ENCODE peak calls at places on chromosomes 13 and 19, in ten cellular contexts. One of them, this sample, is unnamed.

GRCh38 chr19:30224689-30225606 is 147.2 kb upstream of the ZNF536 start:
- DNase-seq in neural progenitor cell: peak
- DNase-seq in tibial nerve: no peak
- DNase-seq in upper lobe of right lung: no peak
- DNase-seq in right lobe of liver: no peak
- DNase-seq in dorsolateral prefrontal cortex: no peak
- DNase-seq in cardiac fibroblast: no peak
- DNase-seq in fibroblast of lung: no peak
- DNase-seq in sigmoid colon: peak
- DNase-seq in RWPE1: no peak
- DNase-seq in this sample: no peak

GRCh38 chr13:30713133-30713532 is 22.2 kb upstream of the ALOX5AP start:
- DNase-seq in neural progenitor cell: no peak
- DNase-seq in tibial nerve: no peak
- DNase-seq in upper lobe of right lung: no peak
- DNase-seq in right lobe of liver: no peak
- DNase-seq in dorsolateral prefrontal cortex: no peak
- DNase-seq in cardiac fibroblast: peak
- DNase-seq in fibroblast of lung: no peak
- DNase-seq in sigmoid colon: no peak
- DNase-seq in RWPE1: no peak
- DNase-seq in this sample: no peak

GRCh38 chr13:42377640-42378382 is 105.9 kb downstream of the AKAP11 start:
- DNase-seq in neural progenitor cell: no peak
- DNase-seq in tibial nerve: no peak
- DNase-seq in upper lobe of right lung: no peak
- DNase-seq in right lobe of liver: no peak
- DNase-seq in dorsolateral prefrontal cortex: no peak
- DNase-seq in cardiac fibroblast: no peak
- DNase-seq in fibroblast of lung: no peak
- DNase-seq in sigmoid colon: no peak
- DNase-seq in RWPE1: no peak
- DNase-seq in this sample: no peak

GRCh38 chr13:98174321-98174720 is 2.7 kb downstream of the RNF113B start:
- DNase-seq in neural progenitor cell: no peak
- DNase-seq in tibial nerve: no peak
- DNase-seq in upper lobe of right lung: no peak
- DNase-seq in right lobe of liver: no peak
- DNase-seq in dorsolateral prefrontal cortex: no peak
- DNase-seq in cardiac fibroblast: no peak
- DNase-seq in fibroblast of lung: peak
- DNase-seq in sigmoid colon: no peak
- DNase-seq in RWPE1: no peak
- DNase-seq in this sample: no peak

GRCh38 chr19:52336976-52337375 is 933 bp downstream of the ZNF610 start:
- DNase-seq in neural progenitor cell: peak
- DNase-seq in tibial nerve: no peak
- DNase-seq in upper lobe of right lung: no peak
- DNase-seq in right lobe of liver: no peak
- DNase-seq in dorsolateral prefrontal cortex: no peak
- DNase-seq in cardiac fibroblast: peak
- DNase-seq in fibroblast of lung: peak
- DNase-seq in sigmoid colon: no peak
- DNase-seq in RWPE1: no peak
- DNase-seq in this sample: no peak

GRCh38 chr19:510606-511100 is 3.4 kb downstream of the TPGS1 start:
- DNase-seq in neural progenitor cell: peak
- DNase-seq in tibial nerve: no peak
- DNase-seq in upper lobe of right lung: peak
- DNase-seq in right lobe of liver: peak
- DNase-seq in dorsolateral prefrontal cortex: peak
- DNase-seq in cardiac fibroblast: peak
- DNase-seq in fibroblast of lung: peak
- DNase-seq in sigmoid colon: peak
- DNase-seq in RWPE1: no peak
- DNase-seq in this sample: peak

GRCh38 chr13:110162053-110162452 is 144.9 kb downstream of the COL4A1 start:
- DNase-seq in neural progenitor cell: no peak
- DNase-seq in tibial nerve: no peak
- DNase-seq in upper lobe of right lung: no peak
- DNase-seq in right lobe of liver: no peak
- DNase-seq in dorsolateral prefrontal cortex: no peak
- DNase-seq in cardiac fibroblast: no peak
- DNase-seq in fibroblast of lung: no peak
- DNase-seq in sigmoid colon: no peak
- DNase-seq in RWPE1: no peak
- DNase-seq in this sample: no peak

GRCh38 chr13:57874530-57874929 is 243.0 kb downstream of the PCDH17 start:
- DNase-seq in neural progenitor cell: no peak
- DNase-seq in tibial nerve: no peak
- DNase-seq in upper lobe of right lung: no peak
- DNase-seq in right lobe of liver: no peak
- DNase-seq in dorsolateral prefrontal cortex: no peak
- DNase-seq in cardiac fibroblast: no peak
- DNase-seq in fibroblast of lung: peak
- DNase-seq in sigmoid colon: no peak
- DNase-seq in RWPE1: no peak
- DNase-seq in this sample: no peak

GRCh38 chr19:49210108-49210900 is 52.7 kb downstream of the TRPM4 start:
- DNase-seq in neural progenitor cell: peak
- DNase-seq in tibial nerve: peak
- DNase-seq in upper lobe of right lung: peak
- DNase-seq in right lobe of liver: peak
- DNase-seq in dorsolateral prefrontal cortex: no peak
- DNase-seq in cardiac fibroblast: peak
- DNase-seq in fibroblast of lung: no peak
- DNase-seq in sigmoid colon: peak
- DNase-seq in RWPE1: peak
- DNase-seq in this sample: peak

GRCh38 chr13:71912524-71912923 is 45.5 kb upstream of the DACH1 start:
- DNase-seq in neural progenitor cell: no peak
- DNase-seq in tibial nerve: no peak
- DNase-seq in upper lobe of right lung: no peak
- DNase-seq in right lobe of liver: no peak
- DNase-seq in dorsolateral prefrontal cortex: no peak
- DNase-seq in cardiac fibroblast: peak
- DNase-seq in fibroblast of lung: peak
- DNase-seq in sigmoid colon: no peak
- DNase-seq in RWPE1: no peak
- DNase-seq in this sample: no peak

GRCh38 chr13:44312898-44313551 is 60.6 kb upstream of the SERP2 start:
- DNase-seq in neural progenitor cell: no peak
- DNase-seq in tibial nerve: no peak
- DNase-seq in upper lobe of right lung: no peak
- DNase-seq in right lobe of liver: no peak
- DNase-seq in dorsolateral prefrontal cortex: no peak
- DNase-seq in cardiac fibroblast: peak
- DNase-seq in fibroblast of lung: peak
- DNase-seq in sigmoid colon: no peak
- DNase-seq in RWPE1: peak
- DNase-seq in this sample: no peak

GRCh38 chr13:33351324-33351723 is 65.8 kb upstream of the STARD13 start:
- DNase-seq in neural progenitor cell: no peak
- DNase-seq in tibial nerve: no peak
- DNase-seq in upper lobe of right lung: no peak
- DNase-seq in right lobe of liver: no peak
- DNase-seq in dorsolateral prefrontal cortex: no peak
- DNase-seq in cardiac fibroblast: peak
- DNase-seq in fibroblast of lung: peak
- DNase-seq in sigmoid colon: no peak
- DNase-seq in RWPE1: no peak
- DNase-seq in this sample: no peak

GRCh38 chr19:57886046-57886445 is 2.8 kb downstream of the ZNF814 start:
- DNase-seq in neural progenitor cell: no peak
- DNase-seq in tibial nerve: no peak
- DNase-seq in upper lobe of right lung: no peak
- DNase-seq in right lobe of liver: no peak
- DNase-seq in dorsolateral prefrontal cortex: no peak
- DNase-seq in cardiac fibroblast: no peak
- DNase-seq in fibroblast of lung: no peak
- DNase-seq in sigmoid colon: no peak
- DNase-seq in RWPE1: no peak
- DNase-seq in this sample: no peak

GRCh38 chr19:57888107-57888493 is 737 bp downstream of the ZNF814 start:
- DNase-seq in neural progenitor cell: no peak
- DNase-seq in tibial nerve: no peak
- DNase-seq in upper lobe of right lung: no peak
- DNase-seq in right lobe of liver: no peak
- DNase-seq in dorsolateral prefrontal cortex: no peak
- DNase-seq in cardiac fibroblast: peak
- DNase-seq in fibroblast of lung: no peak
- DNase-seq in sigmoid colon: no peak
- DNase-seq in RWPE1: no peak
- DNase-seq in this sample: no peak

GRCh38 chr19:57887195-57887941 is 1.5 kb downstream of the ZNF814 start:
- DNase-seq in neural progenitor cell: peak
- DNase-seq in tibial nerve: no peak
- DNase-seq in upper lobe of right lung: no peak
- DNase-seq in right lobe of liver: no peak
- DNase-seq in dorsolateral prefrontal cortex: no peak
- DNase-seq in cardiac fibroblast: peak
- DNase-seq in fibroblast of lung: peak
- DNase-seq in sigmoid colon: no peak
- DNase-seq in RWPE1: no peak
- DNase-seq in this sample: no peak

GRCh38 chr19:57888494-57889231 is at the start of gene ZNF814:
- DNase-seq in neural progenitor cell: peak
- DNase-seq in tibial nerve: peak
- DNase-seq in upper lobe of right lung: peak
- DNase-seq in right lobe of liver: peak
- DNase-seq in dorsolateral prefrontal cortex: peak
- DNase-seq in cardiac fibroblast: peak
- DNase-seq in fibroblast of lung: peak
- DNase-seq in sigmoid colon: peak
- DNase-seq in RWPE1: peak
- DNase-seq in this sample: peak
- TF ChIP-seq CTCF in neural progenitor cell: peak
- TF ChIP-seq CTCF in tibial nerve: no peak
- TF ChIP-seq CTCF in upper lobe of right lung: peak
- TF ChIP-seq CTCF in right lobe of liver: peak
- TF ChIP-seq CTCF in dorsolateral prefrontal cortex: peak
- TF ChIP-seq CTCF in cardiac fibroblast: no peak
- TF ChIP-seq CTCF in fibroblast of lung: peak
- TF ChIP-seq CTCF in sigmoid colon: peak
- TF ChIP-seq CTCF in RWPE1: no peak
- TF ChIP-seq CTCF in this sample: peak

GRCh38 chr13:20294497-20294896 is 62.4 kb upstream of the GJB6 start:
- DNase-seq in neural progenitor cell: peak
- DNase-seq in tibial nerve: no peak
- DNase-seq in upper lobe of right lung: no peak
- DNase-seq in right lobe of liver: no peak
- DNase-seq in dorsolateral prefrontal cortex: no peak
- DNase-seq in cardiac fibroblast: no peak
- DNase-seq in fibroblast of lung: no peak
- DNase-seq in sigmoid colon: no peak
- DNase-seq in RWPE1: no peak
- DNase-seq in this sample: no peak
- TF ChIP-seq CTCF in neural progenitor cell: peak
- TF ChIP-seq CTCF in tibial nerve: no peak
- TF ChIP-seq CTCF in upper lobe of right lung: no peak
- TF ChIP-seq CTCF in right lobe of liver: no peak
- TF ChIP-seq CTCF in dorsolateral prefrontal cortex: no peak
- TF ChIP-seq CTCF in cardiac fibroblast: peak
- TF ChIP-seq CTCF in fibroblast of lung: no peak
- TF ChIP-seq CTCF in sigmoid colon: no peak
- TF ChIP-seq CTCF in RWPE1: no peak
- TF ChIP-seq CTCF in this sample: peak

GRCh38 chr19:11248852-11249251 is 9.4 kb downstream of the ANGPTL8 start:
- DNase-seq in neural progenitor cell: no peak
- DNase-seq in tibial nerve: no peak
- DNase-seq in upper lobe of right lung: no peak
- DNase-seq in right lobe of liver: no peak
- DNase-seq in dorsolateral prefrontal cortex: no peak
- DNase-seq in cardiac fibroblast: no peak
- DNase-seq in fibroblast of lung: no peak
- DNase-seq in sigmoid colon: no peak
- DNase-seq in RWPE1: no peak
- DNase-seq in this sample: no peak

GRCh38 chr19:11247391-11247790 is 8.0 kb downstream of the ANGPTL8 start:
- DNase-seq in neural progenitor cell: no peak
- DNase-seq in tibial nerve: no peak
- DNase-seq in upper lobe of right lung: peak
- DNase-seq in right lobe of liver: peak
- DNase-seq in dorsolateral prefrontal cortex: no peak
- DNase-seq in cardiac fibroblast: peak
- DNase-seq in fibroblast of lung: no peak
- DNase-seq in sigmoid colon: peak
- DNase-seq in RWPE1: no peak
- DNase-seq in this sample: no peak

GRCh38 chr19:11246941-11247340 is 7.5 kb downstream of the ANGPTL8 start:
- DNase-seq in neural progenitor cell: no peak
- DNase-seq in tibial nerve: no peak
- DNase-seq in upper lobe of right lung: no peak
- DNase-seq in right lobe of liver: no peak
- DNase-seq in dorsolateral prefrontal cortex: no peak
- DNase-seq in cardiac fibroblast: no peak
- DNase-seq in fibroblast of lung: no peak
- DNase-seq in sigmoid colon: no peak
- DNase-seq in RWPE1: no peak
- DNase-seq in this sample: no peak

GRCh38 chr19:11244846-11245589 is 5.6 kb downstream of the ANGPTL8 start:
- DNase-seq in neural progenitor cell: no peak
- DNase-seq in tibial nerve: no peak
- DNase-seq in upper lobe of right lung: no peak
- DNase-seq in right lobe of liver: no peak
- DNase-seq in dorsolateral prefrontal cortex: no peak
- DNase-seq in cardiac fibroblast: no peak
- DNase-seq in fibroblast of lung: no peak
- DNase-seq in sigmoid colon: no peak
- DNase-seq in RWPE1: no peak
- DNase-seq in this sample: no peak

DNA sequence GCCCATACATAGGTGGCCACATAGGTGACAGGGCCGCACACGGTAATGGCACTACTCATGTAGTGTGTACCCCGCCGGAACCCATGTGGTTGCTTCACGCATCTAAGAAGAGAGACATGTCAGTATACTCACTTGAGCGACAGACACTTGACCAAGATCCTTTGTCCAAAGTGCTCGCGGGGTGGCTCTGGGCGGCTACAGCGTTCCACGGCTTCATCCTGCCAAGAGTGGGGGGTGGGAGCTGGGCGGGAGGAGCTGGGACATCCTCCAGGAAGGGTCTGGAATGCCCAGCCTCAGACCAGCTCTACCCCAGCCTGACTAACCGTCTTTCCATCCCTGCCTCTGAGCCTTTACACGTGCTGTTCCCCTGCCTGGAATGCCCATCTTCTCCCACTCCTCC is 8.5 kb downstream of the ANGPTL8 start:
- DNase-seq in neural progenitor cell: no peak
- DNase-seq in tibial nerve: no peak
- DNase-seq in upper lobe of right lung: no peak
- DNase-seq in right lobe of liver: no peak
- DNase-seq in dorsolateral prefrontal cortex: no peak
- DNase-seq in cardiac fibroblast: no peak
- DNase-seq in fibroblast of lung: no peak
- DNase-seq in sigmoid colon: no peak
- DNase-seq in RWPE1: no peak
- DNase-seq in this sample: no peak
- TF ChIP-seq CTCF in neural progenitor cell: no peak
- TF ChIP-seq CTCF in tibial nerve: no peak
- TF ChIP-seq CTCF in upper lobe of right lung: no peak
- TF ChIP-seq CTCF in right lobe of liver: no peak
- TF ChIP-seq CTCF in dorsolateral prefrontal cortex: no peak
- TF ChIP-seq CTCF in cardiac fibroblast: no peak
- TF ChIP-seq CTCF in fibroblast of lung: no peak
- TF ChIP-seq CTCF in sigmoid colon: no peak
- TF ChIP-seq CTCF in RWPE1: no peak
- TF ChIP-seq CTCF in this sample: no peak

GRCh38 chr13:94416454-94417080 is 62.9 kb downstream of the DCT start:
- DNase-seq in neural progenitor cell: peak
- DNase-seq in tibial nerve: no peak
- DNase-seq in upper lobe of right lung: no peak
- DNase-seq in right lobe of liver: peak
- DNase-seq in dorsolateral prefrontal cortex: no peak
- DNase-seq in cardiac fibroblast: peak
- DNase-seq in fibroblast of lung: peak
- DNase-seq in sigmoid colon: no peak
- DNase-seq in RWPE1: no peak
- DNase-seq in this sample: peak
- TF ChIP-seq CTCF in neural progenitor cell: peak
- TF ChIP-seq CTCF in tibial nerve: no peak
- TF ChIP-seq CTCF in upper lobe of right lung: peak
- TF ChIP-seq CTCF in right lobe of liver: peak
- TF ChIP-seq CTCF in dorsolateral prefrontal cortex: no peak
- TF ChIP-seq CTCF in cardiac fibroblast: peak
- TF ChIP-seq CTCF in fibroblast of lung: peak
- TF ChIP-seq CTCF in sigmoid colon: no peak
- TF ChIP-seq CTCF in RWPE1: peak
- TF ChIP-seq CTCF in this sample: peak

This sample was measured in progenitor cell of endocrine pancreas.